ENCODE peak calls at places on chromosomes 13 and 19, in nine cellular contexts. A is CD4-positive, alpha-beta memory T cell; L is adipocyte; C is pancreas; F is SJSA1; B is psoas muscle; W is naive thymus-derived CD4-positive, alpha-beta T cell; Y is heart right ventricle; I is A549. N is an unnamed sample. For H3K4me1, the result is how much of the 10 kb centered on the place peaks cover.

GRCh38 chr19:28711401-28711800 is 501.6 kb downstream of the UQCRFS1 start:
- DNase-seq in A (no peak), C (no peak), B (no peak), L (no peak), Y (no peak), F (no peak), W (no peak), I (no peak), N (no peak)

GRCh38 chr13:21240586-21240985 is 64.1 kb downstream of the MRPL57 start:
- DNase-seq in C (no peak), Y (no peak), W (no peak), A (no peak), B (no peak), I (no peak), F (peak), L (peak), N (no peak)

GRCh38 chr19:10767726-10768125 is 49.8 kb downstream of the DNM2 start:
- DNase-seq in B (no peak), A (no peak), Y (no peak), L (no peak), I (no peak), F (no peak), W (no peak), C (no peak), N (no peak)

GRCh38 chr19:50371914-50372475 is 4.3 kb upstream of the NR1H2 start:
- DNase-seq in W (no peak), A (no peak), C (no peak), F (no peak), L (no peak), Y (no peak), I (no peak), B (no peak), N (no peak)

GRCh38 chr13:35926859-35927530 is 204.2 kb downstream of the DCLK1 start:
- DNase-seq in L (peak), Y (no peak), F (no peak), A (no peak), C (no peak), B (no peak), W (no peak), I (no peak), N (no peak)

GRCh38 chr19:15702590-15702930 is 25.3 kb upstream of the OR10H2 start:
- DNase-seq in L (peak), W (no peak), I (peak), A (no peak), F (no peak), Y (peak), B (peak), C (peak), N (peak)

GRCh38 chr19:41920878-41921277 is 7.4 kb downstream of the ERFL start:
- DNase-seq in I (no peak), Y (no peak), W (no peak), C (no peak), A (peak), L (no peak), B (no peak), F (no peak), N (no peak)

GRCh38 chr13:93298741-93299140 is 72.1 kb downstream of the GPC6 start:
- DNase-seq in Y (no peak), F (no peak), C (no peak), L (no peak), A (no peak), I (no peak), B (no peak), W (no peak), N (no peak)

GRCh38 chr13:51865838-51866237 is 4.1 kb downstream of the CCDC70 start:
- DNase-seq in I (no peak), B (no peak), Y (no peak), L (no peak), A (no peak), C (no peak), F (no peak), W (no peak), N (no peak)

GRCh38 chr19:21698215-21698614 is 69.2 kb downstream of the ZNF100 start:
- DNase-seq in A (peak), B (no peak), L (peak), W (no peak), F (no peak), C (no peak), Y (no peak), I (no peak), N (no peak)

DNA sequence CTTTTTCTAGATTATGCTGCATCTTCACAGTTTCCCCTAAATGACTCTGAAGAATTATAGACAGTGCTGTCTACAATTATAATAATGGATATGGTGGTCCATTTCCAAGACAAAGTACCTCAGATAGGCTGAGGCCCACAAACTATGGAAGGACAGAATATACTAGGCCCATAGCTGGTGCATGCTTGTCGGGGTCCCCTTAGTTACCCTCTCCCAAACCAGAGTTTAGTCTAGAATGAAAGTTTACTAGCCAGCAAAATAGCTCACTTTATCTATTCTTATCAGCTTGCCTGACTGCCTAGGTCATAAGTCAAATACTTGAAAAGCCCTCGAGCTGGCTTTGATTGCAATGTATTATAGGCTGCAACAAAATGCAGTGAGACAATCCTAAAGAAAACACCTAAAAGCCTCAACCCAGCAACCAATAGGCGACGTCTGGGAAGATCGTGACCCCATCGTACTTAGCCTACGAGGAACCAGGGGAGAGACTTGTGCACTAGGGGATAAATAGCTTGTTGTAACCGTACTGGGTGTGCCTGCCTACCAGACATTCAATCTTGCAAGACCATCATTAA is 785 bp upstream of the IGFL2 start:
- DNase-seq in I (no peak), C (no peak), Y (no peak), F (no peak), W (no peak), A (no peak), B (no peak), L (no peak), N (no peak)
- H3K4me3 ChIP-seq in I (no peak), C (no peak), Y (no peak), F (no peak), W (no peak), A (no peak), B (no peak), L (no peak), N (no peak)

GRCh38 chr13:33281951-33282595 is 3.5 kb downstream of the STARD13 start:
- DNase-seq in W (no peak), F (peak), L (peak), Y (no peak), B (no peak), I (peak), A (no peak), C (no peak), N (no peak)

GRCh38 chr13:33280923-33281322 is 4.6 kb downstream of the STARD13 start:
- DNase-seq in Y (no peak), I (no peak), A (no peak), W (no peak), C (no peak), L (peak), B (no peak), F (peak), N (no peak)

GRCh38 chr13:33279414-33279813 is 6.1 kb downstream of the STARD13 start:
- DNase-seq in C (no peak), Y (no peak), F (no peak), B (no peak), I (peak), L (peak), A (no peak), W (no peak), N (no peak)

GRCh38 chr13:33279898-33280549 is 5.5 kb downstream of the STARD13 start:
- DNase-seq in A (no peak), B (no peak), C (no peak), I (peak), F (peak), L (peak), Y (no peak), W (no peak), N (no peak)

DNA sequence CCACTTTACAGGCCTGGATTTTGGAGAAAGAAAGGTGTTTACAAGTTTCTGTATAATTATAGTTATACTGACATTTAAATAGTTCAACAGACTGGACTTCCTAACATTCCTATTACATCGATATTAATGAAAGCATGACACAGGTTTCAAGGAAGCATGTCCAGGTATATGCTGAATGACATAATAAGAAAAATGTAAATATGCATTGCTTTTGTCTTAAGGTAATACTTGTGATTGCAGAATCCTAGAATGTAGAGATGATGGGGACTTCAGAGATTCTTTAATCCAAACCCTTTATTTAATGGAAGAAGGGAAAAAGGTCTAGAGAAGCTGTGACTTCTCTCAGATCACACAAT is 5.0 kb downstream of the STARD13 start:
- DNase-seq in B (no peak), Y (no peak), W (no peak), F (no peak), A (no peak), L (no peak), I (no peak), C (no peak), N (no peak)
- H3K4me1 ChIP-seq in B (half or more), Y (half or more), W (under half), F (half or more), A (under half), L (half or more), I (half or more), C (under half), N (half or more)

DNA sequence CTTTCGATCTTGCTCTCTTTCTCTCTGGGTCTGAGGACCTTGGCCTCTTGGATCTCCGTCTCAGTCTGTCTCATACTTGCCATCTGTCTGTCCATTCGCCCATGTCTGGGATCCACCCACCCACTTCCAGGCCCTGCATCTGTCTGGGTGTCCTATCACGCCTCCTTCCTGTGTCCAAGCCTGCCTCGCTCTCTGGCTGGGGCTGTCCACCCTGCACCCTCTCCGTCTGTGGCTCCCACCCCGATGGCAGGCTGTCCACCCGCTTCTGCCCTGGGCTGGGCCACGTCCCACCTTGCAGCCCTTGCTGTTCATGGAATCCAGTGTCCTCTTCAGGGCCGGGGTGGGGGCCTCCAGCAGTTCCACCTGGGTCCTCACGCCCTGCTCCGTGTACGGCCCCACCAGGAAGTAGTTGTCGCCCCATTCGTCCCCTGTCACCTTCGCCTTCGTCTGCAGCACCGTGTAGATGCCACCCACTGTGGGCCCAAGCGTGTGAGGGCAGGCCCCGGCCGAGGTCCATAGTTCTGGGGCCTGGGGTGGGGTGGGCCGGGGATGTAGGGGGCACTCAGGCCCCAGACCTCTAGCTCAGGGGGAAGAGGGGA is 2.0 kb downstream of the GYS1 start:
- DNase-seq in Y (no peak), I (no peak), C (no peak), W (no peak), B (no peak), L (no peak), A (no peak), F (no peak), N (no peak)
- H3K4me3 ChIP-seq in Y (peak), I (no peak), C (no peak), W (no peak), B (peak), L (peak), A (no peak), F (no peak), N (no peak)

GRCh38 chr19:18503971-18504885 is 17.6 kb downstream of the ELL start:
- DNase-seq in L (no peak), W (no peak), A (no peak), F (no peak), I (peak), Y (no peak), C (no peak), B (no peak), N (no peak)
- H3K4me1 ChIP-seq in L (under half), W (half or more), A (half or more), F (under half), I (under half), Y (half or more), C (under half), B (half or more), N (half or more)

DNA sequence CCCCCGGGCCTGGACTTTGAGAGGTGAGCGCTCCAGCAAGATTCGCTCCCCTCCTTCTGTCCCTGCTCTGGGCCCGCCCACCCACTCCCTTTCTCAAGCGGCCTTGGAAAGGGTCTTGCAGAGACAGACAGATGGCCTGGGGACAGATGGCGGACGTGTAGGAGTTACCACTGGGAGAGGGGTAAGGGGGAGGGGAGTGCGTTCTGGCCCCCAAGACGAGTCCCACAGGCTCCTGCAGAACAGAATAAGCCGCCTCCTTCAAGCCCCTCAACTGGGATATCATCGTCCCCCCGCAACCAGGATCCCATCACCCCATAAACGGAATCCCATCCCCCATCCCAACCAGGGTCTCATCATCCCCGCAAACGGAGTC is 3.6 kb upstream of the TNFAIP8L1 start:
- DNase-seq in Y (no peak), L (no peak), B (no peak), C (no peak), I (no peak), W (no peak), A (no peak), F (no peak), N (no peak)
- H3K4me3 ChIP-seq in Y (peak), L (peak), B (peak), C (peak), I (peak), W (peak), A (peak), F (peak), N (peak)

DNA sequence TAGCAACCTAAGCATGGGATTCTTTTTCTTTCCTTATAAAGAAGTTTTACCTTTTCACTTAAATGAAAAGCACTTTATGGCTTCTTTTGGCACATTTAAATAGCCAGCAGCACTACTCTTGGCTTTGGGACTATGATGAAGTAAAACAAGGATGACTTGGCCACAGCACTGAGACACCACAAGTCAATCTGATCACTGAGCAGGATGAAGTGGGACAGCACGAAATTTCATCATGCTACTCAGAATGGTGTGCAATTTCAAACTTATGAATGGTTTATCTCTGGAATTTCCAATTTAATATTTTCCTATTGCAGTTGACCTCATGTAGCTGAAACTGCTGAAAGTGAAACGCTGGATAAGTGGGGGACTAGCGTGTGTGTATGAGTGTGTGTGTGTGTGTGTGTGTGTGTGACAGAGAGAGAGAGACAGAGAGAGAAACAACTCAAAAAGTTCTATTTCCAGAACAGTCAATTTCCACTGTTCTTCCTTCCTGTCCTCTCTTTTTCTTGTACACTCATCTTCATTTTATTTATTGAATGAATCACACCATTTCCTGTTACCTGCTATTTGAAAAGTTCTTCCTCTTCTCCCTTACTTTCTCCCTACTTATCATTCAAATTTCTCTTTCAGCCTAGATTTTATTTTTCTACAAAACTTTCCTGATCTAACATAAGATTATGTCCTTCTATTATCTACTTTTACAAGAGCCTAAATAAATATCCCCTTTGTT is 414.2 kb upstream of the MIR17HG start:
- DNase-seq in C (no peak), B (no peak), W (no peak), Y (no peak), A (no peak), I (no peak), F (no peak), L (no peak), N (no peak)
- H3K4me1 ChIP-seq in C (under half), B (under half), W (under half), Y (under half), A (under half), I (under half), F (under half), L (under half), N (under half)

GRCh38 chr19:38958301-38958700 is 17.2 kb downstream of the FBXO17 start:
- DNase-seq in C (no peak), Y (no peak), A (no peak), I (no peak), W (no peak), B (no peak), L (no peak), F (no peak), N (no peak)
- H3K4me3 ChIP-seq in C (no peak), Y (no peak), A (no peak), I (no peak), W (no peak), B (no peak), L (no peak), F (no peak), N (no peak)

GRCh38 chr19:2783781-2784145 is 690 bp upstream of the SGTA start:
- DNase-seq in W (no peak), I (no peak), A (no peak), F (no peak), B (no peak), Y (no peak), L (peak), C (no peak), N (no peak)

GRCh38 chr19:2780284-2780683 is 2.8 kb downstream of the SGTA start:
- DNase-seq in F (no peak), L (no peak), I (no peak), W (no peak), C (no peak), B (no peak), A (no peak), Y (no peak), N (no peak)

GRCh38 chr19:2785244-2786000 is at the start of gene THOP1:
- DNase-seq in F (peak), A (peak), I (peak), L (peak), Y (peak), B (peak), W (peak), C (peak), N (peak)

GRCh38 chr19:2782357-2782935 is 627 bp downstream of the SGTA start:
- DNase-seq in I (no peak), W (no peak), C (no peak), F (no peak), B (no peak), Y (no peak), L (peak), A (no peak), N (no peak)

GRCh38 chr19:2782936-2783780 is at the start of gene SGTA:
- DNase-seq in A (peak), F (peak), L (peak), B (peak), I (peak), W (peak), Y (peak), C (peak), N (peak)
- H3K4me1 ChIP-seq in A (half or more), F (under half), L (under half), B (half or more), I (under half), W (under half), Y (half or more), C (under half), N (under half)

DNA sequence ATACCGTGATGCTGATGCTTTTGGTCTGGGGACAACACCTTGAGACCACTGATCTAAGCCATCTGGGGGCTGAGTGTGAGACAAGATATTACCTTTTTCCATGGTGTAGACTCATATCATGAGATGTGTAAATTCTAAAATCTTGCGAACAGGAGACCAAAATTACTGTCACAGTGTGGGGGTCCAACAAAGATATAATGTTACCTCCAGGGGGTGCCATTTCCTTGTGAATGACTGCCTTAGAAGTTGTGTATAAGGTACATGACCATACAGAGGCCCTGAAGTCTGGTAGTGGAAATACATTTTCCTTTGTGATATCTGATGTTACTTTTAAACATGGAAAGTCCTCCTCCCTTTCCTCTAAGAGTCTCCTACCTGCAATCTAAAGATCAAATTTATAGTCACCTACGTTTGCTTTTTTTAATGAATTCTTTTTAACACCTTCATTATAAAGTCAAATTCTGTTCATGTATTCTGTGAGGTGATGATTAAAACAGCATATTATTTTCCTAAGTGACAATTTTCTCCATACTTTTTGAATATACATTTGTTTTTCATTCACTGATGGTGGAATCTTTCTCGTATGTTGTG is 113.5 kb downstream of the RFC3 start:
- DNase-seq in B (no peak), F (peak), Y (no peak), L (peak), A (no peak), I (peak), W (no peak), C (no peak), N (no peak)
- H3K4me3 ChIP-seq in B (no peak), F (no peak), Y (no peak), L (no peak), A (no peak), I (no peak), W (no peak), C (no peak), N (no peak)